ENCODE peak calls at places on chromosomes 13 and 19, in four cellular contexts. P is PC-3, R is heart right ventricle, X is Karpas-422. J is an unnamed sample.
A peak's percentile ranks its signal among the peaks of the same experiment; 100 is the strongest.

GRCh38 chr13:90867336-90867683 is 480.2 kb upstream of the MIR17HG start:
- DNase-seq in R (peak; percentile 34), P (peak; percentile 86), X (peak; percentile 93), J (peak; percentile 64)

GRCh38 chr19:33146209-33146608 is 14.3 kb downstream of the WDR88 start:
- DNase-seq in R (no peak), P (no peak), X (no peak), J (no peak)

GRCh38 chr19:2282062-2282861 is at the start of gene PEAK3:
- DNase-seq in X (no peak), P (no peak), R (peak; percentile 81), J (no peak)

GRCh38 chr13:111597041-111598017 is 276.9 kb downstream of the TEX29 start:
- DNase-seq in R (no peak), P (no peak), X (no peak), J (no peak)

GRCh38 chr13:113539822-113540221 is 44.7 kb upstream of the TFDP1 start:
- DNase-seq in R (no peak), P (no peak), X (no peak), J (no peak)

GRCh38 chr13:97141564-97142005 is 80.5 kb upstream of the MBNL2 start:
- DNase-seq in R (no peak), X (no peak), P (peak; percentile 92), J (peak; percentile 89)

GRCh38 chr19:1942078-1942933 is 1.3 kb downstream of the CSNK1G2 start:
- DNase-seq in R (peak; percentile 65), X (peak; percentile 80), P (peak; percentile 63), J (peak; percentile 56)

GRCh38 chr13:64525687-64526086 is 2704.4 kb downstream of the PCDH9 start:
- DNase-seq in P (no peak), X (no peak), R (no peak), J (no peak)

GRCh38 chr19:53101518-53101917 is 1.7 kb downstream of the ZNF160 start:
- DNase-seq in X (peak; percentile 52), P (peak; percentile 27), R (no peak), J (peak; percentile 10)

GRCh38 chr13:111121421-111121820 is 6.3 kb downstream of the ARHGEF7 start:
- DNase-seq in R (no peak), P (no peak), X (no peak), J (no peak)

GRCh38 chr13:27500806-27501534 is 50.6 kb upstream of the MTIF3 start:
- DNase-seq in R (no peak), P (no peak), X (no peak), J (no peak)

GRCh38 chr19:1270168-1270853 is 1.2 kb downstream of the CIRBP start:
- DNase-seq in X (peak; percentile 66), R (no peak), P (peak; percentile 51), J (no peak)

GRCh38 chr19:35444735-35445134 is 3.3 kb upstream of the FFAR2 start:
- DNase-seq in R (no peak), X (no peak), P (no peak), J (no peak)

GRCh38 chr19:335486-336066 is 9.0 kb downstream of the MIER2 start:
- DNase-seq in X (peak; percentile 5), P (no peak), R (no peak), J (no peak)

GRCh38 chr19:30063184-30064020 is 121.4 kb downstream of the URI1 start:
- DNase-seq in R (no peak), X (no peak), P (no peak), J (no peak)

GRCh38 chr13:112105884-112106283 is 38.9 kb downstream of the SOX1 start:
- DNase-seq in R (no peak), X (no peak), P (no peak), J (no peak)

GRCh38 chr13:114063545-114064515 is 68.6 kb downstream of the RASA3 start:
- DNase-seq in R (peak; percentile 57), P (peak; percentile 22), X (no peak), J (no peak)

GRCh38 chr13:20525144-20525600 is 485 bp downstream of the CRYL1 start:
- DNase-seq in R (peak; percentile 39), X (no peak), P (peak; percentile 21), J (no peak)

GRCh38 chr19:1161716-1162115 is 12.4 kb downstream of the SBNO2 start:
- DNase-seq in X (peak; percentile 87), R (no peak), P (no peak), J (no peak)

GRCh38 chr13:77516342-77516789 is 19.1 kb upstream of the SCEL start:
- DNase-seq in X (no peak), P (peak; percentile 82), R (no peak), J (peak; percentile 65)

GRCh38 chr19:58279925-58280316 is 1.2 kb downstream of the ZNF8 start:
- DNase-seq in X (no peak), P (no peak), R (no peak), J (no peak)

DNA sequence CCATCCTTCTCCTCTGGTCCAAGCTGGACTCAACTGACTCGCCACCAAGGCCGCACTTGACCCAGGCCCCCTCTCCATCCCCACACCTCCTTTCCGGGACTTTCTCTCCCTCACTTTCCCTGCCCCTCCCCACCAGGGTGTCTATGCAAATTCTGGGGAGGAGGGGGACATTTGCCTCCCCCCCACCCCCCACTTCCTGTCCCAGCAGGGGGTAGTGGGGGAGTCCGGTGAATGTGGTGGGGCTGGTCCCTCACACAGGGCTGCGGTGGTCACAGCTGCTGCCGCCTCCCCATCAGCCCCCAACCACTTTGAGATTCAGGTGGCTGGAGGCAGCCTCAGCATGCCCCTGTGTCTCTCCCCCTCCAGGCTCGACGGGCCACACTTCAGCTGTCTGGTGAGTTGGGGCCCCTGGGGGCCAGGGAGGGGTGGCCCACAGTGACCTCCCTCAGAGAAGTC is 870 bp downstream of the SPIB start:
- DNase-seq in P (no peak), X (peak; percentile 91), R (no peak), J (no peak)
- H3K4me3 ChIP-seq in P (no peak overlapping the region), X (peak overlapping the region; percentile 80), R (no peak overlapping the region), J (no peak overlapping the region)

GRCh38 chr19:36604656-36605100 is 435 bp upstream of the ZNF382 start:
- DNase-seq in X (peak; percentile 88), R (peak; percentile 71), P (peak; percentile 38), J (peak; percentile 54)
- H3K27ac ChIP-seq in X (peak overlapping the region; percentile 55), R (peak overlapping the region; percentile 91), P (no peak overlapping the region), J (peak overlapping the region; percentile 59)

DNA sequence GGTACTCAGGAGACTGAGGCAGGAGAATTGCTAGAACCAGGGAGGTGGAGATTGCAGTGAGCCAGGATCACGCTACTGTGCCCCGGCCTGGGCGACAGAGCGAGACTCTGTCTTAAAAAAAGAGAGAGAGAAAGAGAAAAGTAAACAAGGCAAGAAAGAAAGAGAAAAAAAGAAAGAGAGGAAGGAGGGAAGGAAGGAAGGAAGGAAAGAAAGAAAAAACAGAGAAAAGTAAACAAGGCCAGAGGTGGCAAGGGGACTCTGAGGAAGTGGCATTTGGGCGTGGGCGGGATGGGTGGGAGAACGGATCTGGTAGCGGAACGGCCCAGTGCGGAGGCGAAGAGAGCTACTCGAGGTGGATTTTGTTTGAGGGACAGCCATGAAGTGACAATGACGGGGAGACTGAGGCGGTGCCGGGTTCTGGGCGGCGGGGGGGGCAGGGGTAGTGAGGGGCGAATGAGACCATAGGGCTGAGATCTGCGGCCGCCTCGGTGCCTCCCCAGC is 7.4 kb upstream of the ARRDC2 start:
- DNase-seq in R (no peak), X (no peak), P (no peak), J (no peak)
- H3K4me3 ChIP-seq in R (peak overlapping the region; percentile 69), X (peak overlapping the region; percentile 90), P (peak overlapping the region; percentile 98), J (peak overlapping the region; percentile 64)

GRCh38 chr13:40776681-40777165 is 5.7 kb upstream of the MRPS31 start:
- DNase-seq in P (peak; percentile 54), R (no peak), X (peak; percentile 88), J (peak; percentile 30)
- H3K27ac ChIP-seq in P (peak overlapping the region; percentile 25), R (peak overlapping the region; percentile 44), X (peak overlapping the region; percentile 91), J (peak overlapping the region; percentile 41)

GRCh38 chr13:34159946-34160345 is 342.0 kb downstream of the RFC3 start:
- DNase-seq in P (no peak), X (no peak), R (no peak), J (no peak)

GRCh38 chr13:34164585-34164984 is 346.6 kb downstream of the RFC3 start:
- DNase-seq in P (peak; percentile 19), X (no peak), R (no peak), J (no peak)

GRCh38 chr13:34161829-34162544 is 344.0 kb downstream of the RFC3 start:
- DNase-seq in R (no peak), X (no peak), P (peak; percentile 77), J (peak; percentile 42)

GRCh38 chr13:34165158-34165557 is 347.2 kb downstream of the RFC3 start:
- DNase-seq in R (no peak), X (no peak), P (no peak), J (no peak)

DNA sequence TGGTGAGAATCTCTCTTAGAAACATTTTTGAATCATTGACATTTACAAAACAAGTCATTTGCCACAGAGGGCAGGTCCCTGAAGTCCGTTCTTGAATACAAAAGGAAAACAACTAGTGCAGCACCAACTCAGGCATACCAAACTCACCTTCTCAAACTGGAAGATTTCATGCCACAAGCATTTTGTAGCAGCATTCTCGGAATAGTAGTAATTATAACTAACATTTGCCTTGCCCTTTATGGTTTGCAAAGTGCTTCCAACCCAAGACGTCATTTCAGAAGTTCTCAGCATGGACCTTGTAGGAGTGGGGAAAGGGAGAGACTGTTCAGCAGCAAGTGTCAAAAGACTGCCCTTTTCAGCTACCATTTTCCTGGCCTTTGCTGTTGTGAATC is 344.6 kb downstream of the RFC3 start:
- DNase-seq in X (no peak), R (no peak), P (no peak), J (no peak)
- H3K4me3 ChIP-seq in X (no peak overlapping the region), R (no peak overlapping the region), P (peak overlapping the region; percentile 38), J (no peak overlapping the region)